ENCODE peak calls at places on chromosomes 16 and 17, in four cellular contexts. A is heart left ventricle, M is heart right ventricle, E is tibial artery. V is an unnamed sample. For H3K27me3, the result is how much of the 10 kb centered on the place peaks cover.

GRCh38 chr16:70572926-70573270 is 49.3 kb downstream of the SF3B3 start:
- DNase-seq in A (no peak), M (no peak), E (no peak), V (no peak)

GRCh38 chr17:30031214-30031869 is 85.3 kb upstream of the NSRP1 start:
- DNase-seq in A (no peak), M (no peak), E (no peak), V (no peak)

GRCh38 chr16:66360624-66361324 is 5.7 kb upstream of the CDH5 start:
- DNase-seq in A (peak), M (peak), E (no peak), V (no peak)

GRCh38 chr16:78230832-78231231 is 131.4 kb downstream of the WWOX start:
- DNase-seq in A (no peak), M (no peak), E (no peak), V (no peak)

GRCh38 chr17:20242271-20242670 is 225.1 kb downstream of the LGALS9B start:
- DNase-seq in A (no peak), M (no peak), E (no peak), V (no peak)

GRCh38 chr17:79940381-79941087 is 95.1 kb downstream of the TBC1D16 start:
- DNase-seq in A (no peak), M (peak), E (peak), V (peak)

GRCh38 chr16:79006762-79007161 is 593.8 kb downstream of the MAF start:
- DNase-seq in A (no peak), M (no peak), E (no peak), V (no peak)

GRCh38 chr16:31700200-31700529 is 172.5 kb downstream of the AHSP start:
- DNase-seq in A (no peak), M (no peak), E (no peak), V (no peak)

GRCh38 chr16:46982335-46982734 is 8.9 kb upstream of the DNAJA2 start:
- DNase-seq in A (no peak), M (no peak), E (no peak), V (no peak)

GRCh38 chr16:87231911-87232310 is 85.3 kb downstream of the C16orf95 start:
- DNase-seq in A (no peak), M (no peak), E (no peak), V (no peak)

GRCh38 chr16:23571895-23572294 is 14.4 kb downstream of the UBFD1 start:
- DNase-seq in A (no peak), M (no peak), E (no peak), V (no peak)

GRCh38 chr17:55463600-55463999 is 42.0 kb upstream of the MMD start:
- DNase-seq in A (no peak), M (no peak), E (no peak), V (no peak)

GRCh38 chr16:2848933-2849332 is 9.0 kb downstream of the PRSS22 start:
- DNase-seq in A (no peak), M (no peak), E (no peak), V (no peak)

GRCh38 chr17:61318684-61319098 is 81.0 kb upstream of the TBX2 start:
- DNase-seq in A (no peak), M (no peak), E (no peak), V (no peak)

GRCh38 chr16:47734987-47735594 is 274.0 kb downstream of the PHKB start:
- DNase-seq in A (no peak), M (no peak), E (no peak), V (no peak)

DNA sequence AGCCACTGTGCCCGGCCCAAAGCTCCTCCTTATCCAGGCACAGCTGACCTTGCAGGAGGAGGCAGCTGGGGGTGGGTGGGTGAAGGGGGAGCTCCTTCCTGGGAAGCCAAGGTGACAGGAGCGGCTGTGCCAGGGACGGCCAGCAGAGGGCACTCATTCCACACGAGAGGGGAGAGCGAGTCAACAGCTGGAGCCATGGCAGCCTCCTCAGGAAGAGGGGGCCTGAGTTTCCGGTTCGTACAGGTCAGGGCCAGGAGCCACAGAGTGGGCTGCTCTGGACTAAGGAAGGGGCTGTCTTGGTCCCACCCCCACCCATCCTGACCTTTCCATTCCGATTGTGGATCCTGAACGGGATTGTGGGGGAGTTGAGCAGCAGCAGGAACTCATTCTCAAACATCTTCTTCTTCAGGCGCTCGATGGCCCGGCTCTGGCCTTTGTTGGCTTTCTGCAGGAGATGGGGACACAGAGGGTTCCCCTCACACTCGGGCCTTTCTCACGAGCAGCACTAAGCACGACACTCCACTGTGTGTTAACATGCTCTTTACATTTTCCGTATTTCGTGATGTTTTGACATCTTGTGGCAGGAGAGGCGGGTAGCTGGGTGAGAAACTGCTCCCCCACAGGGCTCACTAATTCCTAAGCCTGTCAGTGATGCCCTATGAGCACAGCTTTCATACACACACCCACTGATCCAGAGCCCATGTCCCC is 61.6 kb downstream of the TIMM22 start:
- DNase-seq in A (no peak), M (peak), E (no peak), V (no peak)
- TF ChIP-seq CTCF in A (peak), M (peak), E (peak), V (peak)

GRCh38 chr17:43907425-43907981 is at the start of gene MPP2:
- DNase-seq in A (peak), M (peak), E (peak), V (peak)
- H3K4me3 ChIP-seq in A (peak), M (peak), E (peak), V (peak)

DNA sequence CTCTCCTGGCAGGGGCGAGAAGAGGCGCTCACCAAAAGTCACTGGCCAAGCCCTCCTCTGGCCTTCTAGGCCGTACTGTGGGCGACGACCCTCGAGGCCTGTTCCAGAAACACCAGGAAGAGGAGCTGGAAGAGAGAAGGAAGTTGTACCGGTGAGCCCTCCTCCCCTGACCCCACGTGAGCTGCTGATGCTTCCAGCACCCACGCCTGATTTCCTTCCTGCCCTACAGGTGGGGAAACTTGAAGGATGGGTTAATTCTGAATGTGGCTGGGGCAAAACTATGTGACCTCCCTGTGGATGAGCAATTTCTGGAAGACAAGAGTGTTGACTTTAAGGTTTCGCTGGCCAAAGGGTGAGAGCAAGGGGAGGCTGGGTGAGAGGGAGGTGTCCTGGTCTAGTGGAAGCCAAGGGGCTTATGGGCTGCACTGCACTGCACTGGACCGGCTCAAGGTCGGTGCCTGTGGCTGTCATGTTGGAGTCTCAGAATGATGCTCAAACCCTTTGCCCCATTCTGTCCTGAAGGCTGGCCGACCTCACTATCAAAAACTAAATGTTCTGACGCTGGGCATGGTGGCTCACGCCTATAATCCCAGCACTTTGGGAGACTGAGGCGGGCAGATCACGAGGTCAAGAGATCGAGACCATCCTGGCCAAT is 6.2 kb downstream of the C17orf100 start:
- DNase-seq in A (no peak), M (no peak), E (no peak), V (no peak)
- H3K27me3 ChIP-seq in A (under half), M (under half), E (half or more), V (under half)

GRCh38 chr17:41687828-41688640 is 651 bp upstream of the EIF1 start:
- DNase-seq in A (peak), M (peak), E (peak), V (peak)
- TF ChIP-seq CTCF in A (no peak), M (no peak), E (no peak), V (peak)

GRCh38 chr17:58911741-58912343 is 156.2 kb downstream of the PPM1E start:
- DNase-seq in A (no peak), M (no peak), E (no peak), V (no peak)
- H3K4me3 ChIP-seq in A (no peak), M (no peak), E (no peak), V (no peak)

GRCh38 chr17:35515027-35515426 is 22.5 kb downstream of the SLFN12L start:
- DNase-seq in A (no peak), M (no peak), E (no peak), V (no peak)
- H3K27me3 ChIP-seq in A (under half), M (under half), E (under half), V (half or more)

DNA sequence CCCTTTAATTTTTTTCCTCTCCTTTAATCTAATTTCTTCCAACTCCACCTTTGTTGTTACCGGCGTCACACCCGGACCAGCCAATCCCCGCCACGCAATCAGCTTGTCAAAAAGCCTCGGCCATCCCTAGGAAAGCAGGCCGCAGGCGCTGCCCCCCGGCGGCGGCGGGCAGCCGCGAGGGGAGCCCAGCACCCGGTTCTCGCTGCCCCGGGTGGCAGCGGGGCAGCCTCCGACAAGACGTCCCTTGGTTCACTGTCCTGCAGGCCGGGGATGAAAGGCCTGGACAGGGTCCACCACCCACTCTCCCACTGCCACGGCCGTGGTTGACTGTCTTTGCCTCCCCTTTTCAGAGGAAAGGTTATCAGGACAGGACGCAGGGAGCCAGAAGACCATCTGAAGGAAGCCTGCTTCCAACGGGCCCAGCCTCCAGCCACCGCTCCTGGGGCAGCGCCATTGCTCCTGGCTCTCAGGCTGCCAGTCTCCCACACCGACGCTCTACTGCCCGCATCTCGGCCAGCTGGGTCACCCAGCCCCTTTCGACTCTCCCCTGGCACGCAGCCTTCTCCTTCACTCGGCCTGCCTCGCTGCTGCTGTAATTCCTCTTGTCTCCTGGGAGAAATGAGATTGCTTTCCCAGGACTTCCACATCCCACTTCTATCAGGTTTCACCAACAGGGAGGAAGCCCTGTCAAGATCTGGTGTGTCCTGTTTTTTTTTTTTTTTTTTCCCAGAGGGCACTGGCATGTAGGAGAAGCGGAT is 2.8 kb upstream of the UBTF start:
- DNase-seq in A (peak), M (peak), E (peak), V (peak)
- TF ChIP-seq CTCF in A (peak), M (no peak), E (peak), V (peak)

GRCh38 chr17:15261063-15261817 is 3.9 kb downstream of the PMP22 start:
- DNase-seq in A (peak), M (peak), E (peak), V (peak)
- H3K4me3 ChIP-seq in A (peak), M (peak), E (peak), V (peak)

V was measured in dorsolateral prefrontal cortex.